ENCODE peak calls at places on chromosomes 13 and 19, in seven cellular contexts. One of them, this sample, is unnamed.

GRCh38 chr19:11164278-11164677 is 8.7 kb upstream of the SPC24 start:
- DNase-seq in WTC11: no peak
- DNase-seq in GM23338: no peak
- DNase-seq in A549: no peak
- DNase-seq in RWPE1: no peak
- DNase-seq in tibial artery: no peak
- DNase-seq in GM13977: no peak
- DNase-seq in this sample: no peak

GRCh38 chr13:35646061-35646774 is 169.7 kb upstream of the MAB21L1 start:
- DNase-seq in WTC11: no peak
- DNase-seq in GM23338: no peak
- DNase-seq in A549: no peak
- DNase-seq in RWPE1: no peak
- DNase-seq in tibial artery: no peak
- DNase-seq in GM13977: no peak
- DNase-seq in this sample: no peak

GRCh38 chr19:44640518-44640917 is 3.2 kb upstream of the PVR start:
- DNase-seq in WTC11: no peak
- DNase-seq in GM23338: no peak
- DNase-seq in A549: no peak
- DNase-seq in RWPE1: no peak
- DNase-seq in tibial artery: no peak
- DNase-seq in GM13977: no peak
- DNase-seq in this sample: peak

GRCh38 chr19:31838163-31838798 is 489.0 kb upstream of the TSHZ3 start:
- DNase-seq in WTC11: no peak
- DNase-seq in GM23338: no peak
- DNase-seq in A549: no peak
- DNase-seq in RWPE1: no peak
- DNase-seq in tibial artery: no peak
- DNase-seq in GM13977: no peak
- DNase-seq in this sample: no peak

GRCh38 chr13:99218969-99219368 is 18.3 kb downstream of the UBAC2 start:
- DNase-seq in WTC11: no peak
- DNase-seq in GM23338: no peak
- DNase-seq in A549: no peak
- DNase-seq in RWPE1: no peak
- DNase-seq in tibial artery: no peak
- DNase-seq in GM13977: no peak
- DNase-seq in this sample: no peak

GRCh38 chr13:28527629-28528028 is 32.7 kb upstream of the FLT1 start:
- DNase-seq in WTC11: no peak
- DNase-seq in GM23338: no peak
- DNase-seq in A549: no peak
- DNase-seq in RWPE1: no peak
- DNase-seq in tibial artery: peak
- DNase-seq in GM13977: no peak
- DNase-seq in this sample: no peak

GRCh38 chr19:16682539-16682938 is 21.6 kb downstream of the TMEM38A start:
- DNase-seq in WTC11: no peak
- DNase-seq in GM23338: no peak
- DNase-seq in A549: no peak
- DNase-seq in RWPE1: no peak
- DNase-seq in tibial artery: no peak
- DNase-seq in GM13977: no peak
- DNase-seq in this sample: no peak

GRCh38 chr19:14061081-14061749 is 661 bp downstream of the PALM3 start:
- DNase-seq in WTC11: no peak
- DNase-seq in GM23338: no peak
- DNase-seq in A549: no peak
- DNase-seq in RWPE1: no peak
- DNase-seq in tibial artery: no peak
- DNase-seq in GM13977: no peak
- DNase-seq in this sample: no peak

GRCh38 chr19:38993271-38993670 is 17.7 kb upstream of the FBXO17 start:
- DNase-seq in WTC11: no peak
- DNase-seq in GM23338: no peak
- DNase-seq in A549: peak
- DNase-seq in RWPE1: peak
- DNase-seq in tibial artery: no peak
- DNase-seq in GM13977: no peak
- DNase-seq in this sample: peak

GRCh38 chr13:40662866-40663265 is 3.6 kb downstream of the FOXO1 start:
- DNase-seq in WTC11: no peak
- DNase-seq in GM23338: peak
- DNase-seq in A549: no peak
- DNase-seq in RWPE1: peak
- DNase-seq in tibial artery: no peak
- DNase-seq in GM13977: peak
- DNase-seq in this sample: peak

GRCh38 chr13:72004975-72005374 is 138.0 kb upstream of the DACH1 start:
- DNase-seq in WTC11: no peak
- DNase-seq in GM23338: peak
- DNase-seq in A549: no peak
- DNase-seq in RWPE1: no peak
- DNase-seq in tibial artery: no peak
- DNase-seq in GM13977: no peak
- DNase-seq in this sample: no peak

GRCh38 chr13:70183041-70183440 is 74.8 kb upstream of the KLHL1 start:
- DNase-seq in WTC11: no peak
- DNase-seq in GM23338: no peak
- DNase-seq in A549: peak
- DNase-seq in RWPE1: no peak
- DNase-seq in tibial artery: no peak
- DNase-seq in GM13977: no peak
- DNase-seq in this sample: no peak

GRCh38 chr13:54449922-54450321 is 1421.3 kb downstream of the OLFM4 start:
- DNase-seq in WTC11: no peak
- DNase-seq in GM23338: peak
- DNase-seq in A549: no peak
- DNase-seq in RWPE1: peak
- DNase-seq in tibial artery: no peak
- DNase-seq in GM13977: no peak
- DNase-seq in this sample: peak

GRCh38 chr19:35225951-35226350 is 2.6 kb downstream of the FAM187B start:
- DNase-seq in WTC11: no peak
- DNase-seq in GM23338: no peak
- DNase-seq in A549: no peak
- DNase-seq in RWPE1: no peak
- DNase-seq in tibial artery: no peak
- DNase-seq in GM13977: no peak
- DNase-seq in this sample: no peak

GRCh38 chr13:45225370-45225769 is 24.5 kb upstream of the KCTD4 start:
- DNase-seq in WTC11: no peak
- DNase-seq in GM23338: no peak
- DNase-seq in A549: no peak
- DNase-seq in RWPE1: no peak
- DNase-seq in tibial artery: no peak
- DNase-seq in GM13977: no peak
- DNase-seq in this sample: no peak

GRCh38 chr19:9881720-9882119 is 46.6 kb downstream of the PIN1 start:
- DNase-seq in WTC11: no peak
- DNase-seq in GM23338: no peak
- DNase-seq in A549: no peak
- DNase-seq in RWPE1: peak
- DNase-seq in tibial artery: no peak
- DNase-seq in GM13977: no peak
- DNase-seq in this sample: peak

GRCh38 chr19:18437481-18438330 is at the start of gene ISYNA1:
- DNase-seq in WTC11: peak
- DNase-seq in GM23338: peak
- DNase-seq in A549: peak
- DNase-seq in RWPE1: no peak
- DNase-seq in tibial artery: no peak
- DNase-seq in GM13977: peak
- DNase-seq in this sample: no peak

GRCh38 chr13:19713186-19713965 is 69.4 kb downstream of the PSPC1 start:
- DNase-seq in WTC11: no peak
- DNase-seq in GM23338: no peak
- DNase-seq in A549: no peak
- DNase-seq in RWPE1: peak
- DNase-seq in tibial artery: no peak
- DNase-seq in GM13977: no peak
- DNase-seq in this sample: peak

GRCh38 chr13:60178327-60178726 is 14.6 kb upstream of the DIAPH3 start:
- DNase-seq in WTC11: no peak
- DNase-seq in GM23338: no peak
- DNase-seq in A549: no peak
- DNase-seq in RWPE1: no peak
- DNase-seq in tibial artery: no peak
- DNase-seq in GM13977: no peak
- DNase-seq in this sample: no peak

GRCh38 chr19:912181-913079 is 589 bp downstream of the R3HDM4 start:
- DNase-seq in WTC11: no peak
- DNase-seq in GM23338: no peak
- DNase-seq in A549: no peak
- DNase-seq in RWPE1: peak
- DNase-seq in tibial artery: no peak
- DNase-seq in GM13977: no peak
- DNase-seq in this sample: peak

GRCh38 chr13:72537400-72537780 is 190.0 kb downstream of the MZT1 start:
- DNase-seq in WTC11: no peak
- DNase-seq in GM23338: no peak
- DNase-seq in A549: no peak
- DNase-seq in RWPE1: no peak
- DNase-seq in tibial artery: no peak
- DNase-seq in GM13977: no peak
- DNase-seq in this sample: no peak

GRCh38 chr13:93797463-93797862 is 570.9 kb downstream of the GPC6 start:
- DNase-seq in WTC11: no peak
- DNase-seq in GM23338: no peak
- DNase-seq in A549: no peak
- DNase-seq in RWPE1: no peak
- DNase-seq in tibial artery: no peak
- DNase-seq in GM13977: peak
- DNase-seq in this sample: no peak

GRCh38 chr13:24161010-24161775 is 673 bp downstream of the SPATA13 start:
- DNase-seq in WTC11: peak
- DNase-seq in GM23338: peak
- DNase-seq in A549: no peak
- DNase-seq in RWPE1: peak
- DNase-seq in tibial artery: peak
- DNase-seq in GM13977: peak
- DNase-seq in this sample: peak

GRCh38 chr13:98787986-98788385 is 35.5 kb upstream of the SLC15A1 start:
- DNase-seq in WTC11: no peak
- DNase-seq in GM23338: no peak
- DNase-seq in A549: no peak
- DNase-seq in RWPE1: no peak
- DNase-seq in tibial artery: no peak
- DNase-seq in GM13977: no peak
- DNase-seq in this sample: no peak

GRCh38 chr19:3479177-3479818 is 1.0 kb downstream of the SMIM24 start:
- DNase-seq in WTC11: peak
- DNase-seq in GM23338: peak
- DNase-seq in A549: peak
- DNase-seq in RWPE1: peak
- DNase-seq in tibial artery: peak
- DNase-seq in GM13977: peak
- DNase-seq in this sample: no peak

GRCh38 chr13:102912599-102912998 is 66.8 kb downstream of the ERCC5 start:
- DNase-seq in WTC11: no peak
- DNase-seq in GM23338: no peak
- DNase-seq in A549: no peak
- DNase-seq in RWPE1: no peak
- DNase-seq in tibial artery: no peak
- DNase-seq in GM13977: no peak
- DNase-seq in this sample: no peak

GRCh38 chr19:50414850-50415660 is 3.7 kb upstream of the SPIB start:
- DNase-seq in WTC11: peak
- DNase-seq in GM23338: peak
- DNase-seq in A549: peak
- DNase-seq in RWPE1: no peak
- DNase-seq in tibial artery: peak
- DNase-seq in GM13977: peak
- DNase-seq in this sample: peak

GRCh38 chr13:24995225-24995804 is 100.6 kb upstream of the PABPC3 start:
- DNase-seq in WTC11: peak
- DNase-seq in GM23338: peak
- DNase-seq in A549: peak
- DNase-seq in RWPE1: peak
- DNase-seq in tibial artery: peak
- DNase-seq in GM13977: peak
- DNase-seq in this sample: peak

GRCh38 chr19:19115954-19116353 is 22.3 kb downstream of the TMEM161A start:
- DNase-seq in WTC11: peak
- DNase-seq in GM23338: peak
- DNase-seq in A549: peak
- DNase-seq in RWPE1: no peak
- DNase-seq in tibial artery: no peak
- DNase-seq in GM13977: peak
- DNase-seq in this sample: peak

DNA sequence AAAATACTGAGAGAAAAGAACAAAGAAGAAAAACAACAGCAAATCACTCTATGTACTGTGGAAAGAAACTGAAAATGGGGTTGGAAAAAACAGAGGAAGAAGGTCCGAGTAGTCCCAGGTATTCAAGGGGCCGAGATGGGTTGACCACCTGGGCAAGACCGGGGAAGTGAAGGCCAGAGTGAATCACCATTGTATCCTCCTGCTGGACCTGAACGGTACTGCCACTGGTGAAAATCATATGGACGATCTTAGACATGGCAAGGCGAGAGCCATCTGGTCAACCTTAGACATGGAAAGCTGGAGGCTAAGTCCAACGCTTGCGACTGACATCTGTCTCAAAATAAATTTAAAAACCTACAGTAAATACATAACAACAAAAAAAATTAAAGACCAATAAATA is 44.4 kb upstream of the ZNF91 start:
- DNase-seq in WTC11: peak
- DNase-seq in GM23338: peak
- DNase-seq in A549: peak
- DNase-seq in RWPE1: no peak
- DNase-seq in tibial artery: no peak
- DNase-seq in GM13977: no peak
- DNase-seq in this sample: no peak
- TF ChIP-seq CTCF in WTC11: peak
- TF ChIP-seq CTCF in GM23338: peak
- TF ChIP-seq CTCF in A549: no peak
- TF ChIP-seq CTCF in RWPE1: no peak
- TF ChIP-seq CTCF in tibial artery: no peak
- TF ChIP-seq CTCF in GM13977: no peak
- TF ChIP-seq CTCF in this sample: peak

GRCh38 chr13:80630685-80631121 is 289.8 kb upstream of the SPRY2 start:
- DNase-seq in WTC11: no peak
- DNase-seq in GM23338: no peak
- DNase-seq in A549: no peak
- DNase-seq in RWPE1: no peak
- DNase-seq in tibial artery: peak
- DNase-seq in GM13977: no peak
- DNase-seq in this sample: peak
- TF ChIP-seq CTCF in WTC11: no peak
- TF ChIP-seq CTCF in GM23338: no peak
- TF ChIP-seq CTCF in A549: no peak
- TF ChIP-seq CTCF in RWPE1: peak
- TF ChIP-seq CTCF in tibial artery: no peak
- TF ChIP-seq CTCF in GM13977: no peak
- TF ChIP-seq CTCF in this sample: no peak

GRCh38 chr19:28350673-28351072 is 862.3 kb downstream of the UQCRFS1 start:
- DNase-seq in WTC11: no peak
- DNase-seq in GM23338: no peak
- DNase-seq in A549: no peak
- DNase-seq in RWPE1: no peak
- DNase-seq in tibial artery: no peak
- DNase-seq in GM13977: no peak
- DNase-seq in this sample: no peak
- TF ChIP-seq CTCF in WTC11: no peak
- TF ChIP-seq CTCF in GM23338: no peak
- TF ChIP-seq CTCF in A549: no peak
- TF ChIP-seq CTCF in RWPE1: no peak
- TF ChIP-seq CTCF in tibial artery: no peak
- TF ChIP-seq CTCF in GM13977: no peak
- TF ChIP-seq CTCF in this sample: no peak

GRCh38 chr19:33216198-33216830 is 9.3 kb downstream of the SLC7A10 start:
- DNase-seq in WTC11: peak
- DNase-seq in GM23338: peak
- DNase-seq in A549: no peak
- DNase-seq in RWPE1: no peak
- DNase-seq in tibial artery: no peak
- DNase-seq in GM13977: no peak
- DNase-seq in this sample: no peak
- TF ChIP-seq CTCF in WTC11: no peak
- TF ChIP-seq CTCF in GM23338: peak
- TF ChIP-seq CTCF in A549: no peak
- TF ChIP-seq CTCF in RWPE1: no peak
- TF ChIP-seq CTCF in tibial artery: no peak
- TF ChIP-seq CTCF in GM13977: no peak
- TF ChIP-seq CTCF in this sample: no peak